ENCODE peak calls at places on chromosome 12, in eight cellular contexts. U, L, O, W, H, F, T and J are unnamed samples.

GRCh38 chr12:124898200-124898950 is 16.1 kb downstream of the UBC start:
- DNase-seq in U (peak), L (peak), O (peak), W (peak), H (no peak), F (peak), T (no peak), J (peak)

GRCh38 chr12:17588968-17589367 is 501.0 kb downstream of the RERGL start:
- DNase-seq in U (peak), L (no peak), O (no peak), W (no peak), H (no peak), F (no peak), T (peak), J (peak)

GRCh38 chr12:27780612-27781408 is 774 bp upstream of the MANSC4 start:
- DNase-seq in U (peak), L (peak), O (peak), W (peak), H (peak), F (no peak), T (peak), J (peak)

GRCh38 chr12:121958521-121959240 is 40.3 kb downstream of the CFAP251 start:
- DNase-seq in U (no peak), L (no peak), O (no peak), W (no peak), H (no peak), F (no peak), T (no peak), J (no peak)

GRCh38 chr12:24838531-24838950 is 110.4 kb downstream of the BCAT1 start:
- DNase-seq in U (no peak), L (peak), O (no peak), W (no peak), H (no peak), F (no peak), T (no peak), J (no peak)

GRCh38 chr12:39831587-39832315 is 212.1 kb upstream of the ABCD2 start:
- DNase-seq in U (no peak), L (no peak), O (no peak), W (no peak), H (no peak), F (no peak), T (no peak), J (peak)

GRCh38 chr12:116140559-116140958 is 136.9 kb downstream of the MED13L start:
- DNase-seq in U (no peak), L (no peak), O (no peak), W (no peak), H (no peak), F (no peak), T (no peak), J (no peak)

GRCh38 chr12:22082190-22082701 is 36.2 kb downstream of the CMAS start:
- DNase-seq in U (no peak), L (no peak), O (no peak), W (no peak), H (no peak), F (no peak), T (no peak), J (no peak)

GRCh38 chr12:120252071-120252906 is 13.2 kb downstream of the PXN start:
- DNase-seq in U (no peak), L (no peak), O (no peak), W (peak), H (no peak), F (no peak), T (no peak), J (no peak)

GRCh38 chr12:59040651-59041050 is 120.3 kb upstream of the LRIG3 start:
- DNase-seq in U (peak), L (no peak), O (no peak), W (no peak), H (no peak), F (no peak), T (no peak), J (peak)

GRCh38 chr12:77855548-77855947 is 24.9 kb downstream of the NAV3 start:
- DNase-seq in U (no peak), L (no peak), O (no peak), W (no peak), H (no peak), F (no peak), T (no peak), J (peak)

GRCh38 chr12:89663577-89664357 is 44.9 kb downstream of the ATP2B1 start:
- DNase-seq in U (peak), L (no peak), O (peak), W (no peak), H (no peak), F (no peak), T (no peak), J (peak)

GRCh38 chr12:110577717-110578521 is 5.2 kb downstream of the PPTC7 start:
- DNase-seq in U (peak), L (peak), O (peak), W (no peak), H (no peak), F (no peak), T (no peak), J (peak)

GRCh38 chr12:117456076-117456475 is 94.7 kb upstream of the NOS1 start:
- DNase-seq in U (no peak), L (no peak), O (no peak), W (no peak), H (no peak), F (no peak), T (no peak), J (no peak)

GRCh38 chr12:33690562-33690961 is 250.9 kb upstream of the SYT10 start:
- DNase-seq in U (no peak), L (no peak), O (no peak), W (no peak), H (no peak), F (no peak), T (no peak), J (no peak)

GRCh38 chr12:71694099-71694820 is 8.4 kb downstream of the TMEM19 start:
- DNase-seq in U (no peak), L (peak), O (peak), W (no peak), H (no peak), F (no peak), T (no peak), J (no peak)

GRCh38 chr12:100267603-100268281 is 765 bp downstream of the SCYL2 start:
- DNase-seq in U (no peak), L (no peak), O (no peak), W (no peak), H (no peak), F (no peak), T (no peak), J (peak)

GRCh38 chr12:52975820-52976573 is 27.1 kb downstream of the KRT18 start:
- DNase-seq in U (peak), L (peak), O (no peak), W (no peak), H (no peak), F (peak), T (peak), J (peak)

GRCh38 chr12:49548822-49549648 is 10.2 kb downstream of the KCNH3 start:
- DNase-seq in U (no peak), L (peak), O (peak), W (no peak), H (no peak), F (no peak), T (no peak), J (no peak)

GRCh38 chr12:90090929-90091651 is 382.5 kb upstream of the ATP2B1 start:
- DNase-seq in U (peak), L (peak), O (no peak), W (no peak), H (no peak), F (peak), T (no peak), J (peak)

GRCh38 chr12:108232565-108232964 is 103.5 kb downstream of the WSCD2 start:
- DNase-seq in U (no peak), L (no peak), O (no peak), W (no peak), H (no peak), F (no peak), T (no peak), J (peak)

GRCh38 chr12:99959549-99960170 is 25.1 kb downstream of the ANKS1B start:
- DNase-seq in U (no peak), L (no peak), O (no peak), W (no peak), H (no peak), F (no peak), T (no peak), J (peak)

GRCh38 chr12:99059824-99060526 is 414.9 kb downstream of the APAF1 start:
- DNase-seq in U (no peak), L (no peak), O (no peak), W (no peak), H (no peak), F (no peak), T (no peak), J (peak)

GRCh38 chr12:92745874-92746553 is 43.2 kb downstream of the PLEKHG7 start:
- DNase-seq in U (peak), L (peak), O (no peak), W (no peak), H (no peak), F (peak), T (no peak), J (peak)

GRCh38 chr12:80491176-80491575 is 47.1 kb downstream of the PTPRQ start:
- DNase-seq in U (no peak), L (no peak), O (no peak), W (no peak), H (no peak), F (no peak), T (no peak), J (no peak)

GRCh38 chr12:4115570-4115969 is 158.0 kb upstream of the CCND2 start:
- DNase-seq in U (no peak), L (no peak), O (no peak), W (no peak), H (no peak), F (no peak), T (no peak), J (no peak)

GRCh38 chr12:522692-523378 is 63.1 kb downstream of the B4GALNT3 start:
- DNase-seq in U (no peak), L (no peak), O (no peak), W (no peak), H (no peak), F (no peak), T (no peak), J (no peak)

GRCh38 chr12:132094269-132094891 is 49.7 kb downstream of the DDX51 start:
- DNase-seq in U (no peak), L (no peak), O (no peak), W (no peak), H (no peak), F (no peak), T (no peak), J (no peak)

GRCh38 chr12:94793191-94793595 is 142.8 kb upstream of the TMCC3 start:
- DNase-seq in U (no peak), L (no peak), O (no peak), W (no peak), H (no peak), F (no peak), T (no peak), J (no peak)

GRCh38 chr12:67425394-67425793 is 156.2 kb downstream of the CAND1 start:
- DNase-seq in U (no peak), L (peak), O (no peak), W (no peak), H (no peak), F (no peak), T (no peak), J (peak)

GRCh38 chr12:31785318-31785717 is 56.5 kb upstream of the AMN1 start:
- DNase-seq in U (no peak), L (no peak), O (no peak), W (no peak), H (no peak), F (no peak), T (no peak), J (no peak)

GRCh38 chr12:108633534-108634224 is at the start of gene SELPLG:
- DNase-seq in U (no peak), L (peak), O (peak), W (peak), H (peak), F (peak), T (no peak), J (no peak)

GRCh38 chr12:6211421-6211869 is 11.2 kb downstream of the CD9 start:
- DNase-seq in U (no peak), L (no peak), O (no peak), W (no peak), H (no peak), F (no peak), T (no peak), J (no peak)

GRCh38 chr12:111386891-111387290 is 18.0 kb upstream of the PHETA1 start:
- DNase-seq in U (no peak), L (no peak), O (no peak), W (no peak), H (no peak), F (no peak), T (no peak), J (no peak)

GRCh38 chr12:124517260-124518050 is 50.0 kb downstream of the NCOR2 start:
- DNase-seq in U (peak), L (peak), O (no peak), W (no peak), H (no peak), F (peak), T (no peak), J (peak)

GRCh38 chr12:64407342-64408223 is 3.4 kb downstream of the XPOT start:
- DNase-seq in U (no peak), L (no peak), O (no peak), W (no peak), H (no peak), F (no peak), T (no peak), J (no peak)

GRCh38 chr12:74899031-74899829 is 310.4 kb downstream of the KCNC2 start:
- DNase-seq in U (no peak), L (no peak), O (no peak), W (no peak), H (no peak), F (no peak), T (no peak), J (no peak)

GRCh38 chr12:92844147-92844763 is 84.8 kb downstream of the EEA1 start:
- DNase-seq in U (no peak), L (no peak), O (no peak), W (no peak), H (no peak), F (no peak), T (no peak), J (no peak)